ENCODE peak calls at places on chromosomes 11 and 22, in five cellular contexts. One of them, this sample, is unnamed. For H3K27me3, the result is how much of the 10 kb centered on the place peaks cover.

GRCh38 chr11:117582491-117582890 is 214.5 kb downstream of the DSCAML1 start:
- DNase-seq in K562: no peak
- DNase-seq in transverse colon: no peak
- DNase-seq in HepG2: no peak
- DNase-seq in H1: no peak
- DNase-seq in this sample: no peak

GRCh38 chr11:78539566-78539965 is 35.1 kb downstream of the NARS2 start:
- DNase-seq in K562: no peak
- DNase-seq in transverse colon: no peak
- DNase-seq in HepG2: peak
- DNase-seq in H1: no peak
- DNase-seq in this sample: no peak

GRCh38 chr11:8219257-8220021 is 44.2 kb downstream of the LMO1 start:
- DNase-seq in K562: peak
- DNase-seq in transverse colon: peak
- DNase-seq in HepG2: peak
- DNase-seq in H1: peak
- DNase-seq in this sample: no peak

GRCh38 chr22:50684501-50684900 is 11.9 kb downstream of the SHANK3 start:
- DNase-seq in K562: no peak
- DNase-seq in transverse colon: no peak
- DNase-seq in HepG2: no peak
- DNase-seq in H1: no peak
- DNase-seq in this sample: no peak

GRCh38 chr11:3855808-3856491 is 486 bp downstream of the STIM1 start:
- DNase-seq in K562: peak
- DNase-seq in transverse colon: peak
- DNase-seq in HepG2: no peak
- DNase-seq in H1: peak
- DNase-seq in this sample: no peak

GRCh38 chr11:27812341-27812740 is 112.1 kb upstream of the BDNF start:
- DNase-seq in K562: no peak
- DNase-seq in transverse colon: no peak
- DNase-seq in HepG2: no peak
- DNase-seq in H1: no peak
- DNase-seq in this sample: no peak

GRCh38 chr22:36369922-36370781 is 17.6 kb downstream of the MYH9 start:
- DNase-seq in K562: peak
- DNase-seq in transverse colon: peak
- DNase-seq in HepG2: peak
- DNase-seq in H1: no peak
- DNase-seq in this sample: no peak

GRCh38 chr11:80727315-80727714 is 1286.5 kb upstream of the TENM4 start:
- DNase-seq in K562: no peak
- DNase-seq in transverse colon: no peak
- DNase-seq in HepG2: peak
- DNase-seq in H1: peak
- DNase-seq in this sample: no peak

GRCh38 chr11:22371188-22371587 is 33.0 kb downstream of the SLC17A6 start:
- DNase-seq in K562: no peak
- DNase-seq in transverse colon: no peak
- DNase-seq in HepG2: no peak
- DNase-seq in H1: no peak
- DNase-seq in this sample: no peak

GRCh38 chr11:11770921-11771484 is 70.8 kb upstream of the USP47 start:
- DNase-seq in K562: no peak
- DNase-seq in transverse colon: no peak
- DNase-seq in HepG2: no peak
- DNase-seq in H1: no peak
- DNase-seq in this sample: peak

GRCh38 chr11:103903621-103904323 is 132.7 kb upstream of the DDI1 start:
- DNase-seq in K562: no peak
- DNase-seq in transverse colon: no peak
- DNase-seq in HepG2: no peak
- DNase-seq in H1: no peak
- DNase-seq in this sample: no peak

GRCh38 chr11:130369141-130369691 is 54.5 kb upstream of the ZBTB44 start:
- DNase-seq in K562: no peak
- DNase-seq in transverse colon: no peak
- DNase-seq in HepG2: no peak
- DNase-seq in H1: no peak
- DNase-seq in this sample: peak

GRCh38 chr11:109978895-109979294 is 114.3 kb upstream of the ZC3H12C start:
- DNase-seq in K562: no peak
- DNase-seq in transverse colon: no peak
- DNase-seq in HepG2: no peak
- DNase-seq in H1: no peak
- DNase-seq in this sample: no peak

GRCh38 chr11:73968356-73968966 is 14.2 kb downstream of the UCP2 start:
- DNase-seq in K562: no peak
- DNase-seq in transverse colon: no peak
- DNase-seq in HepG2: no peak
- DNase-seq in H1: no peak
- DNase-seq in this sample: no peak

GRCh38 chr11:122159173-122159701 is 43.2 kb upstream of the BLID start:
- DNase-seq in K562: no peak
- DNase-seq in transverse colon: no peak
- DNase-seq in HepG2: no peak
- DNase-seq in H1: no peak
- DNase-seq in this sample: no peak

GRCh38 chr11:75400110-75400865 is 970 bp downstream of the RPS3 start:
- DNase-seq in K562: no peak
- DNase-seq in transverse colon: no peak
- DNase-seq in HepG2: peak
- DNase-seq in H1: no peak
- DNase-seq in this sample: no peak

GRCh38 chr11:71977090-71977489 is 21.6 kb upstream of the IL18BP start:
- DNase-seq in K562: no peak
- DNase-seq in transverse colon: no peak
- DNase-seq in HepG2: no peak
- DNase-seq in H1: no peak
- DNase-seq in this sample: no peak

GRCh38 chr22:21457023-21457787 is 10.0 kb upstream of the TMEM191C start:
- DNase-seq in K562: no peak
- DNase-seq in transverse colon: no peak
- DNase-seq in HepG2: peak
- DNase-seq in H1: no peak
- DNase-seq in this sample: no peak

GRCh38 chr22:35037089-35037488 is 28.9 kb upstream of the ISX start:
- DNase-seq in K562: peak
- DNase-seq in transverse colon: no peak
- DNase-seq in HepG2: no peak
- DNase-seq in H1: peak
- DNase-seq in this sample: no peak

GRCh38 chr11:107740256-107740655 is 28.4 kb upstream of the SLN start:
- DNase-seq in K562: no peak
- DNase-seq in transverse colon: no peak
- DNase-seq in HepG2: no peak
- DNase-seq in H1: no peak
- DNase-seq in this sample: no peak

GRCh38 chr11:82796970-82797594 is 63.4 kb upstream of the FAM181B start:
- DNase-seq in K562: no peak
- DNase-seq in transverse colon: peak
- DNase-seq in HepG2: no peak
- DNase-seq in H1: no peak
- DNase-seq in this sample: no peak

GRCh38 chr11:111923351-111923788 is 4.7 kb downstream of the C11orf52 start:
- DNase-seq in K562: no peak
- DNase-seq in transverse colon: no peak
- DNase-seq in HepG2: peak
- DNase-seq in H1: no peak
- DNase-seq in this sample: peak

DNA sequence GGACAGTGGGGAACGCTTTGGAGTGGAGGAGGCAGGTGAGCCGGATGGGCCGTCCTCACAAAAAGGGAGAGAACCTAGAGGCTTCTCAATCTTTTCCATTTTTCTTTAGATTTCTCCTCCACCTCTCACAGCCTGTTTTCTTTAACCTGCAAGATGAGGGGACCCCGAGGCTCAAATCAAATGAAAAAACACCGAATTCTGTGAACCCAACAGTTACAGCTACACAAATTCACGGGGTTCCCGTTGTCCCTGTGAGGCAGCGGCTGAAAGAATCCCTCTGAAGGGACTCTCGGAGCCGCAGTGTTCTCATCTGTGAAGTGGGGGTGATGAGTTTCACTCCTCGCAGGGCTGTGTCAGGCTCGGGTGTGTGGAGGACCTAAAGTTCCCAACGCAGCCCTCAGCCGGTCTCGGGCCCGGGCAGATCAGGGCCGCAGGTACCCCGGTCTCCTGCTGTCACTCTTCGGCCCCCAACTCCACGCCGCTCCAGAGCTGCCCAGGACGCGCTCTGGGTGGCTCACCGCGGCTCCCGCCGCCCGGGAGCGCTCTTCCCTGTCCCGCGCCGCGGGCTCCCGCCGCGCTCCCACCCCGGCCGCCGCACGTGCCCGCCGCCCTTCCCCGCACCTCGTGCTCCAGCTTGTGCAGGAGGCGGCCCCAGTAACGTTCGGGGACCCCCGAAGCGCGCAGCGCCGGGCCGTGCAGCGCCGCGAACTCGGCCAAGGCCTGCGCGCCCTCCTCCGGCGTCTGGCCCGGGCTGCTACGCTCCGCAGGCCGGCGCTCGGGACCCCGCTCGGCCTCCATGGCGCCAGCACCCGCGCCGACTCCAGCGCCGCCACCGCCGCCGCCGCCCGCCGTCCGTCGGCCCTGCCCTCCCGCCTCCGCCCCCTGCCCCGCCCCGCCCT is at the start of gene TTLL12:
- DNase-seq in K562: peak
- DNase-seq in transverse colon: peak
- DNase-seq in HepG2: no peak
- DNase-seq in H1: no peak
- DNase-seq in this sample: no peak
- TF ChIP-seq POLR2AphosphoS5 in K562: peak
- TF ChIP-seq POLR2AphosphoS5 in transverse colon: no peak
- TF ChIP-seq POLR2AphosphoS5 in HepG2: peak
- TF ChIP-seq POLR2AphosphoS5 in H1: no peak
- TF ChIP-seq POLR2AphosphoS5 in this sample: no peak

DNA sequence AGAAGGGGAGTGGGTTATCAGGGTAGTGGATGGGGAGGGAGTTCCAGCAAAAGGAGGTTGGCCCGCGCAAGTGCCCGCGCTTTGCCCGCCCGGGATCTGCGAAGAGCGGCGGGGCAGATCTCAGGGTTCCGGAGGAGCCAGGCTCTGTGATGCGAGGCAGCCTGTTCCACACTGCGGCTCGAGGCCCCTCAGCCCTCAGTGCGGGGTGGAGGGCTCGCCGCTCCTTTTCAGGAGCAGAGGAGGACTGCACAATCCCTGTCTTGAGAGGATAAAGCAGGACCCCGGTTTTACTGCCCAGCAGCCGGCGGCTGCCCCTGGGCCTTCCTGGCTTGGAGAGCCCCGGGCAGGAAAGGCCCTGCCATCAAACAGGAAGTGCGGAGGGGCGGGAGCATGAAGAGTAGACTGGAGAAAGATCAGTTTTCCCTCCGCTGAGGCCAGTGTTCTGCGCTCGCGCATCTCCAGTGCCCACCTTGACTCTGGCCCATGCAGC is 6.2 kb downstream of the SLC6A5 start:
- DNase-seq in K562: no peak
- DNase-seq in transverse colon: no peak
- DNase-seq in HepG2: no peak
- DNase-seq in H1: no peak
- DNase-seq in this sample: no peak
- H3K27me3 ChIP-seq in K562: under half
- H3K27me3 ChIP-seq in transverse colon: half or more
- H3K27me3 ChIP-seq in HepG2: under half
- H3K27me3 ChIP-seq in H1: under half
- H3K27me3 ChIP-seq in this sample: half or more

GRCh38 chr11:57421066-57421465 is 5.9 kb downstream of the SLC43A3 start:
- DNase-seq in K562: no peak
- DNase-seq in transverse colon: no peak
- DNase-seq in HepG2: no peak
- DNase-seq in H1: no peak
- DNase-seq in this sample: no peak

GRCh38 chr11:57421805-57422204 is 5.1 kb downstream of the SLC43A3 start:
- DNase-seq in K562: no peak
- DNase-seq in transverse colon: no peak
- DNase-seq in HepG2: no peak
- DNase-seq in H1: no peak
- DNase-seq in this sample: no peak

GRCh38 chr11:57424802-57425564 is 1.9 kb downstream of the SLC43A3 start:
- DNase-seq in K562: peak
- DNase-seq in transverse colon: peak
- DNase-seq in HepG2: peak
- DNase-seq in H1: no peak
- DNase-seq in this sample: peak

GRCh38 chr11:57424137-57424801 is 2.7 kb downstream of the SLC43A3 start:
- DNase-seq in K562: no peak
- DNase-seq in transverse colon: no peak
- DNase-seq in HepG2: no peak
- DNase-seq in H1: no peak
- DNase-seq in this sample: no peak

GRCh38 chr11:57422669-57423068 is 4.3 kb downstream of the SLC43A3 start:
- DNase-seq in K562: no peak
- DNase-seq in transverse colon: no peak
- DNase-seq in HepG2: no peak
- DNase-seq in H1: no peak
- DNase-seq in this sample: no peak
- TF ChIP-seq EP300 in K562: no peak
- TF ChIP-seq EP300 in transverse colon: no peak
- TF ChIP-seq EP300 in HepG2: no peak
- TF ChIP-seq EP300 in H1: no peak
- TF ChIP-seq EP300 in this sample: no peak

GRCh38 chr22:27690596-27690995 is 111.0 kb downstream of the MN1 start:
- DNase-seq in K562: no peak
- DNase-seq in transverse colon: no peak
- DNase-seq in HepG2: no peak
- DNase-seq in H1: no peak
- DNase-seq in this sample: no peak
- TF ChIP-seq POLR2AphosphoS5 in K562: no peak
- TF ChIP-seq POLR2AphosphoS5 in transverse colon: no peak
- TF ChIP-seq POLR2AphosphoS5 in HepG2: no peak
- TF ChIP-seq POLR2AphosphoS5 in H1: no peak
- TF ChIP-seq POLR2AphosphoS5 in this sample: no peak